ENCODE peak calls at places on chromosomes 5 and 9, in five cellular contexts. Y is AG09319; C is chondrocyte; X is stimulated activated CD8-positive, alpha-beta memory T cell treated with anti-CD3 and anti-CD28 coated beads, Interleukin-4, amount 100 ng/mL, for 1 hour; H is KBM-7. V is an unnamed sample.

GRCh38 chr9:136303066-136303824 is 649 bp downstream of the CCDC187 start:
- DNase-seq in Y (no peak), C (no peak), X (no peak), H (no peak), V (no peak)

GRCh38 chr9:78577507-78577906 is 280.6 kb downstream of the PSAT1 start:
- DNase-seq in Y (no peak), C (no peak), X (no peak), H (no peak), V (no peak)

GRCh38 chr9:134293031-134293521 is 33.2 kb upstream of the RXRA start:
- DNase-seq in Y (no peak), C (peak), X (no peak), H (no peak), V (no peak)

GRCh38 chr9:135515541-135515951 is 5.7 kb upstream of the LCN1 start:
- DNase-seq in Y (no peak), C (peak), X (no peak), H (no peak), V (peak)

GRCh38 chr5:31270396-31270795 is 76.9 kb downstream of the CDH6 start:
- DNase-seq in Y (no peak), C (no peak), X (no peak), H (peak), V (no peak)

GRCh38 chr9:117340422-117340821 is 74.4 kb downstream of the ASTN2 start:
- DNase-seq in Y (no peak), C (no peak), X (no peak), H (no peak), V (no peak)

GRCh38 chr5:43362725-43363435 is 49.3 kb downstream of the CCL28 start:
- DNase-seq in Y (no peak), C (no peak), X (no peak), H (no peak), V (no peak)

GRCh38 chr5:168370826-168371225 is 79.4 kb downstream of the WWC1 start:
- DNase-seq in Y (no peak), C (no peak), X (no peak), H (no peak), V (no peak)

GRCh38 chr9:129164246-129164930 is 13.7 kb downstream of the IER5L start:
- DNase-seq in Y (no peak), C (no peak), X (no peak), H (no peak), V (no peak)

GRCh38 chr9:37453827-37454226 is 11.4 kb downstream of the ZBTB5 start:
- DNase-seq in Y (no peak), C (no peak), X (no peak), H (no peak), V (no peak)

GRCh38 chr9:135486267-135487065 is 6.9 kb downstream of the PPP1R26 start:
- DNase-seq in Y (no peak), C (peak), X (no peak), H (no peak), V (no peak)

V was measured in RWPE2.